ENCODE peak calls at places on chromosomes 4 and X, in eight cellular contexts. One of them, this sample, is unnamed.

GRCh38 chrX:39821011-39821708 is 276.6 kb downstream of the BCOR start:
- DNase-seq in tibial artery: no peak
- DNase-seq in astrocyte: peak; percentile 16
- DNase-seq in spleen: peak; percentile 74
- DNase-seq in CD4-positive, alpha-beta memory T cell: no peak
- DNase-seq in trophoblast cell: no peak
- DNase-seq in left ventricle myocardium inferior: peak; percentile 21
- DNase-seq in uterus: peak; percentile 43
- DNase-seq in this sample: no peak

GRCh38 chr4:155632314-155632713 is 34.3 kb upstream of the GUCY1A1 start:
- DNase-seq in tibial artery: no peak
- DNase-seq in astrocyte: no peak
- DNase-seq in spleen: no peak
- DNase-seq in CD4-positive, alpha-beta memory T cell: no peak
- DNase-seq in trophoblast cell: no peak
- DNase-seq in left ventricle myocardium inferior: no peak
- DNase-seq in uterus: no peak
- DNase-seq in this sample: no peak

GRCh38 chrX:9272166-9272565 is 192.7 kb upstream of the TBL1X start:
- DNase-seq in tibial artery: no peak
- DNase-seq in astrocyte: no peak
- DNase-seq in spleen: no peak
- DNase-seq in CD4-positive, alpha-beta memory T cell: no peak
- DNase-seq in trophoblast cell: no peak
- DNase-seq in left ventricle myocardium inferior: no peak
- DNase-seq in uterus: no peak
- DNase-seq in this sample: no peak

GRCh38 chr4:88621763-88622327 is 29.6 kb downstream of the HERC3 start:
- DNase-seq in tibial artery: no peak
- DNase-seq in astrocyte: no peak
- DNase-seq in spleen: no peak
- DNase-seq in CD4-positive, alpha-beta memory T cell: no peak
- DNase-seq in trophoblast cell: no peak
- DNase-seq in left ventricle myocardium inferior: no peak
- DNase-seq in uterus: no peak
- DNase-seq in this sample: no peak

GRCh38 chr4:7719354-7720174 is 220.1 kb downstream of the AFAP1 start:
- DNase-seq in tibial artery: peak; percentile 35
- DNase-seq in astrocyte: no peak
- DNase-seq in spleen: no peak
- DNase-seq in CD4-positive, alpha-beta memory T cell: peak; percentile 36
- DNase-seq in trophoblast cell: no peak
- DNase-seq in left ventricle myocardium inferior: peak; percentile 50
- DNase-seq in uterus: peak; percentile 66
- DNase-seq in this sample: no peak

GRCh38 chr4:95549246-95550138 is 719 bp upstream of the UNC5C start:
- DNase-seq in tibial artery: peak; percentile 69
- DNase-seq in astrocyte: peak; percentile 52
- DNase-seq in spleen: peak; percentile 82
- DNase-seq in CD4-positive, alpha-beta memory T cell: no peak
- DNase-seq in trophoblast cell: no peak
- DNase-seq in left ventricle myocardium inferior: peak; percentile 77
- DNase-seq in uterus: peak; percentile 55
- DNase-seq in this sample: peak; percentile 81

GRCh38 chrX:119015407-119016242 is 41.2 kb downstream of the LONRF3 start:
- DNase-seq in tibial artery: peak; percentile 53
- DNase-seq in astrocyte: peak; percentile 77
- DNase-seq in spleen: no peak
- DNase-seq in CD4-positive, alpha-beta memory T cell: no peak
- DNase-seq in trophoblast cell: peak; percentile 85
- DNase-seq in left ventricle myocardium inferior: peak; percentile 49
- DNase-seq in uterus: peak; percentile 43
- DNase-seq in this sample: peak; percentile 66

GRCh38 chr4:128357286-128357685 is 69.7 kb upstream of the PGRMC2 start:
- DNase-seq in tibial artery: no peak
- DNase-seq in astrocyte: no peak
- DNase-seq in spleen: no peak
- DNase-seq in CD4-positive, alpha-beta memory T cell: no peak
- DNase-seq in trophoblast cell: no peak
- DNase-seq in left ventricle myocardium inferior: no peak
- DNase-seq in uterus: no peak
- DNase-seq in this sample: no peak

GRCh38 chr4:118968006-118968405 is 79.4 kb downstream of the SYNPO2 start:
- DNase-seq in tibial artery: peak; percentile 84
- DNase-seq in astrocyte: peak; percentile 91
- DNase-seq in spleen: no peak
- DNase-seq in CD4-positive, alpha-beta memory T cell: peak; percentile 5
- DNase-seq in trophoblast cell: peak; percentile 11
- DNase-seq in left ventricle myocardium inferior: no peak
- DNase-seq in uterus: peak; percentile 50
- DNase-seq in this sample: peak; percentile 82

GRCh38 chr4:150510176-150510875 is 71.6 kb upstream of the MAB21L2 start:
- DNase-seq in tibial artery: no peak
- DNase-seq in astrocyte: peak; percentile 85
- DNase-seq in spleen: no peak
- DNase-seq in CD4-positive, alpha-beta memory T cell: no peak
- DNase-seq in trophoblast cell: no peak
- DNase-seq in left ventricle myocardium inferior: no peak
- DNase-seq in uterus: no peak
- DNase-seq in this sample: no peak

GRCh38 chr4:49032440-49033161 is 46.5 kb downstream of the CWH43 start:
- DNase-seq in tibial artery: no peak
- DNase-seq in astrocyte: no peak
- DNase-seq in spleen: no peak
- DNase-seq in CD4-positive, alpha-beta memory T cell: no peak
- DNase-seq in trophoblast cell: no peak
- DNase-seq in left ventricle myocardium inferior: no peak
- DNase-seq in uterus: no peak
- DNase-seq in this sample: no peak

GRCh38 chr4:128635939-128636551 is 173.5 kb upstream of the JADE1 start:
- DNase-seq in tibial artery: no peak
- DNase-seq in astrocyte: peak; percentile 33
- DNase-seq in spleen: no peak
- DNase-seq in CD4-positive, alpha-beta memory T cell: no peak
- DNase-seq in trophoblast cell: no peak
- DNase-seq in left ventricle myocardium inferior: no peak
- DNase-seq in uterus: no peak
- DNase-seq in this sample: no peak

GRCh38 chr4:189771696-189772361 is 168.8 kb upstream of the FRG1 start:
- DNase-seq in tibial artery: no peak
- DNase-seq in astrocyte: no peak
- DNase-seq in spleen: no peak
- DNase-seq in CD4-positive, alpha-beta memory T cell: no peak
- DNase-seq in trophoblast cell: no peak
- DNase-seq in left ventricle myocardium inferior: no peak
- DNase-seq in uterus: no peak
- DNase-seq in this sample: no peak

GRCh38 chr4:10077492-10078335 is 38.9 kb downstream of the WDR1 start:
- DNase-seq in tibial artery: peak; percentile 54
- DNase-seq in astrocyte: no peak
- DNase-seq in spleen: no peak
- DNase-seq in CD4-positive, alpha-beta memory T cell: no peak
- DNase-seq in trophoblast cell: no peak
- DNase-seq in left ventricle myocardium inferior: peak; percentile 28
- DNase-seq in uterus: peak; percentile 30
- DNase-seq in this sample: no peak

GRCh38 chr4:168796362-168797106 is 213.5 kb downstream of the CBR4 start:
- DNase-seq in tibial artery: no peak
- DNase-seq in astrocyte: peak; percentile 94
- DNase-seq in spleen: no peak
- DNase-seq in CD4-positive, alpha-beta memory T cell: no peak
- DNase-seq in trophoblast cell: no peak
- DNase-seq in left ventricle myocardium inferior: no peak
- DNase-seq in uterus: no peak
- DNase-seq in this sample: no peak

GRCh38 chrX:72062890-72063289 is 68.8 kb downstream of the RTL5 start:
- DNase-seq in tibial artery: peak; percentile 58
- DNase-seq in astrocyte: no peak
- DNase-seq in spleen: no peak
- DNase-seq in CD4-positive, alpha-beta memory T cell: no peak
- DNase-seq in trophoblast cell: no peak
- DNase-seq in left ventricle myocardium inferior: peak; percentile 33
- DNase-seq in uterus: peak; percentile 54
- DNase-seq in this sample: peak; percentile 68

GRCh38 chrX:151828434-151829080 is 84.1 kb upstream of the MAGEA4 start:
- DNase-seq in tibial artery: no peak
- DNase-seq in astrocyte: peak; percentile 59
- DNase-seq in spleen: no peak
- DNase-seq in CD4-positive, alpha-beta memory T cell: no peak
- DNase-seq in trophoblast cell: no peak
- DNase-seq in left ventricle myocardium inferior: no peak
- DNase-seq in uterus: no peak
- DNase-seq in this sample: peak; percentile 38

GRCh38 chrX:30906726-30907125 is 17.7 kb upstream of the TAB3 start:
- DNase-seq in tibial artery: no peak
- DNase-seq in astrocyte: peak; percentile 92
- DNase-seq in spleen: no peak
- DNase-seq in CD4-positive, alpha-beta memory T cell: no peak
- DNase-seq in trophoblast cell: peak; percentile 9
- DNase-seq in left ventricle myocardium inferior: no peak
- DNase-seq in uterus: no peak
- DNase-seq in this sample: no peak

GRCh38 chrX:151009582-151009981 is 26.4 kb downstream of the HMGB3 start:
- DNase-seq in tibial artery: no peak
- DNase-seq in astrocyte: no peak
- DNase-seq in spleen: no peak
- DNase-seq in CD4-positive, alpha-beta memory T cell: no peak
- DNase-seq in trophoblast cell: no peak
- DNase-seq in left ventricle myocardium inferior: no peak
- DNase-seq in uterus: no peak
- DNase-seq in this sample: no peak

GRCh38 chrX:57595381-57595811 is 3.6 kb downstream of the ZXDB start:
- DNase-seq in tibial artery: no peak
- DNase-seq in astrocyte: peak; percentile 90
- DNase-seq in spleen: no peak
- DNase-seq in CD4-positive, alpha-beta memory T cell: peak; percentile 30
- DNase-seq in trophoblast cell: peak; percentile 6
- DNase-seq in left ventricle myocardium inferior: no peak
- DNase-seq in uterus: peak; percentile 46
- DNase-seq in this sample: no peak

GRCh38 chr4:81827568-81828202 is 356.0 kb upstream of the RASGEF1B start:
- DNase-seq in tibial artery: no peak
- DNase-seq in astrocyte: no peak
- DNase-seq in spleen: no peak
- DNase-seq in CD4-positive, alpha-beta memory T cell: no peak
- DNase-seq in trophoblast cell: no peak
- DNase-seq in left ventricle myocardium inferior: no peak
- DNase-seq in uterus: no peak
- DNase-seq in this sample: no peak

GRCh38 chr4:174707277-174707676 is 121.8 kb downstream of the GLRA3 start:
- DNase-seq in tibial artery: no peak
- DNase-seq in astrocyte: no peak
- DNase-seq in spleen: no peak
- DNase-seq in CD4-positive, alpha-beta memory T cell: no peak
- DNase-seq in trophoblast cell: no peak
- DNase-seq in left ventricle myocardium inferior: no peak
- DNase-seq in uterus: no peak
- DNase-seq in this sample: no peak

GRCh38 chr4:1584498-1584897 is 99.6 kb downstream of the FAM53A start:
- DNase-seq in tibial artery: no peak
- DNase-seq in astrocyte: no peak
- DNase-seq in spleen: peak; percentile 70
- DNase-seq in CD4-positive, alpha-beta memory T cell: no peak
- DNase-seq in trophoblast cell: no peak
- DNase-seq in left ventricle myocardium inferior: no peak
- DNase-seq in uterus: no peak
- DNase-seq in this sample: no peak

DNA sequence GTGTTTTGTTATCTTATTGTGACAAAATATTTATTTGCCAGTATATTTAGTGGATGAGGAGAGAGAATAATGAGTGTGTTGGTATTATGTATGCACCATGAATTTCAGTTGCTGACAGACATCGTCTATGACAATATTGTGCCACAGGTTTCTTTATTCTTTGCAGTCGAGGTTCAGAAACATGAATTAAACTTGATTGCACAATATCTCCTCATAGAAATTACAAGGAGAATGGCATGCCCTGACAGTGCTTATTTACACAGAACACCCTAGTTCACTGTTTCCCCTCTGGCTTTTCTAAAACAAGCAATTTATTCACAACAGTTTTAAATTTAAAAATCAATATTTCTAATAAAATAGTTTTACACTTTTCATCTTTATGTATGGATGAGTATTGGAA is 36.5 kb downstream of the POU4F2 start:
- DNase-seq in tibial artery: no peak
- DNase-seq in astrocyte: no peak
- DNase-seq in spleen: no peak
- DNase-seq in CD4-positive, alpha-beta memory T cell: no peak
- DNase-seq in trophoblast cell: no peak
- DNase-seq in left ventricle myocardium inferior: no peak
- DNase-seq in uterus: no peak
- DNase-seq in this sample: no peak
- H3K27ac ChIP-seq in tibial artery: no peak overlapping the region
- H3K27ac ChIP-seq in astrocyte: no peak overlapping the region
- H3K27ac ChIP-seq in spleen: no peak overlapping the region
- H3K27ac ChIP-seq in CD4-positive, alpha-beta memory T cell: no peak overlapping the region
- H3K27ac ChIP-seq in trophoblast cell: no peak overlapping the region
- H3K27ac ChIP-seq in left ventricle myocardium inferior: no peak overlapping the region
- H3K27ac ChIP-seq in uterus: no peak overlapping the region
- H3K27ac ChIP-seq in this sample: no peak overlapping the region

GRCh38 chr4:173521474-173522159 is 8.4 kb downstream of the HAND2 start:
- DNase-seq in tibial artery: peak; percentile 39
- DNase-seq in astrocyte: no peak
- DNase-seq in spleen: no peak
- DNase-seq in CD4-positive, alpha-beta memory T cell: no peak
- DNase-seq in trophoblast cell: no peak
- DNase-seq in left ventricle myocardium inferior: peak; percentile 63
- DNase-seq in uterus: peak; percentile 65
- DNase-seq in this sample: no peak
- H3K4me3 ChIP-seq in tibial artery: peak overlapping the region; percentile 64
- H3K4me3 ChIP-seq in astrocyte: peak overlapping the region; percentile 58
- H3K4me3 ChIP-seq in spleen: peak overlapping the region; percentile 57
- H3K4me3 ChIP-seq in CD4-positive, alpha-beta memory T cell: no peak overlapping the region
- H3K4me3 ChIP-seq in trophoblast cell: no peak overlapping the region
- H3K4me3 ChIP-seq in left ventricle myocardium inferior: peak overlapping the region; percentile 84
- H3K4me3 ChIP-seq in uterus: peak overlapping the region; percentile 43
- H3K4me3 ChIP-seq in this sample: peak overlapping the region; percentile 76

GRCh38 chrX:12210921-12211320 is 72.6 kb downstream of the FRMPD4 start:
- DNase-seq in tibial artery: no peak
- DNase-seq in astrocyte: peak; percentile 13
- DNase-seq in spleen: no peak
- DNase-seq in CD4-positive, alpha-beta memory T cell: no peak
- DNase-seq in trophoblast cell: no peak
- DNase-seq in left ventricle myocardium inferior: no peak
- DNase-seq in uterus: no peak
- DNase-seq in this sample: no peak
- H3K27ac ChIP-seq in tibial artery: no peak overlapping the region
- H3K27ac ChIP-seq in astrocyte: peak overlapping the region; percentile 65
- H3K27ac ChIP-seq in spleen: no peak overlapping the region
- H3K27ac ChIP-seq in CD4-positive, alpha-beta memory T cell: no peak overlapping the region
- H3K27ac ChIP-seq in trophoblast cell: no peak overlapping the region
- H3K27ac ChIP-seq in left ventricle myocardium inferior: no peak overlapping the region
- H3K27ac ChIP-seq in uterus: peak overlapping the region; percentile 49
- H3K27ac ChIP-seq in this sample: no peak overlapping the region

DNA sequence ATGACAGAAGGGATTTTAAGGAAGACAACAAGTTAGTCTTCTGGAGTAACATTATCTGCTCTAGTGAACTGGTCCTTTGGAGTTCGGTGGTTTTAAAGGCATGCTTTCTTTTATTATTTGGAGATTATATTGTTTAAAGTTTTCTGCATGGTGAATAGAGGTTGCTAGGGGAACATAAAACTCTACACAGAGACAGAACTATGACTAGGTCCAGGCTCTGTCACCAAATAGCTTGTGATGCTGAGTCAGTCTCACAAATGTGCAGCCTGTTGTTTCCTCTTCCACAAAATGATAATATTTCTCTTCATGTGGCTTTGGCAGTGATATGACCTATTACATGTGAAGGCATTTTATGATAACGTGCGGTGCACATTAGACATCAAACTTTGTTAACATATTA is 132.6 kb downstream of the PACRGL start:
- DNase-seq in tibial artery: no peak
- DNase-seq in astrocyte: peak; percentile 50
- DNase-seq in spleen: no peak
- DNase-seq in CD4-positive, alpha-beta memory T cell: no peak
- DNase-seq in trophoblast cell: no peak
- DNase-seq in left ventricle myocardium inferior: no peak
- DNase-seq in uterus: no peak
- DNase-seq in this sample: no peak
- H3K4me3 ChIP-seq in tibial artery: no peak overlapping the region
- H3K4me3 ChIP-seq in astrocyte: no peak overlapping the region
- H3K4me3 ChIP-seq in spleen: no peak overlapping the region
- H3K4me3 ChIP-seq in CD4-positive, alpha-beta memory T cell: no peak overlapping the region
- H3K4me3 ChIP-seq in trophoblast cell: no peak overlapping the region
- H3K4me3 ChIP-seq in left ventricle myocardium inferior: no peak overlapping the region
- H3K4me3 ChIP-seq in uterus: no peak overlapping the region
- H3K4me3 ChIP-seq in this sample: no peak overlapping the region

This sample was measured in right atrium auricular region.